ENCODE peak calls at places on chromosome 2, in eight cellular contexts. One of them, this sample, is unnamed.

GRCh38 chr2:96247896-96248295 is 17.9 kb downstream of the TMEM127 start:
- DNase-seq in PC-3: no peak
- DNase-seq in AML-193: no peak
- DNase-seq in mesothelial cell of epicardium: no peak
- DNase-seq in H4: no peak
- DNase-seq in naive B cell: no peak
- DNase-seq in D341Med: no peak
- DNase-seq in NCI-H460: no peak
- DNase-seq in this sample: no peak

GRCh38 chr2:61753512-61753911 is 100.3 kb downstream of the FAM161A start:
- DNase-seq in AML-193: no peak
- DNase-seq in NCI-H460: no peak
- DNase-seq in mesothelial cell of epicardium: no peak
- DNase-seq in naive B cell: no peak
- DNase-seq in H4: no peak
- DNase-seq in D341Med: no peak
- DNase-seq in PC-3: no peak
- DNase-seq in this sample: no peak

GRCh38 chr2:169118060-169118459 is 48.7 kb downstream of the DHRS9 start:
- DNase-seq in NCI-H460: no peak
- DNase-seq in AML-193: no peak
- DNase-seq in PC-3: no peak
- DNase-seq in D341Med: no peak
- DNase-seq in naive B cell: no peak
- DNase-seq in H4: no peak
- DNase-seq in mesothelial cell of epicardium: no peak
- DNase-seq in this sample: no peak

GRCh38 chr2:13714466-13714865 is 918.1 kb upstream of the LRATD1 start:
- DNase-seq in NCI-H460: no peak
- DNase-seq in AML-193: no peak
- DNase-seq in D341Med: no peak
- DNase-seq in mesothelial cell of epicardium: no peak
- DNase-seq in PC-3: no peak
- DNase-seq in naive B cell: no peak
- DNase-seq in H4: no peak
- DNase-seq in this sample: no peak

GRCh38 chr2:212777020-212777491 is 238.5 kb upstream of the ERBB4 start:
- DNase-seq in D341Med: peak; percentile 29
- DNase-seq in AML-193: peak; percentile 48
- DNase-seq in PC-3: peak; percentile 77
- DNase-seq in naive B cell: peak; percentile 18
- DNase-seq in mesothelial cell of epicardium: no peak
- DNase-seq in H4: peak; percentile 9
- DNase-seq in NCI-H460: peak; percentile 32
- DNase-seq in this sample: peak; percentile 61

GRCh38 chr2:16508061-16508851 is 157.4 kb downstream of the CYRIA start:
- DNase-seq in H4: no peak
- DNase-seq in D341Med: peak; percentile 91
- DNase-seq in naive B cell: no peak
- DNase-seq in NCI-H460: peak; percentile 33
- DNase-seq in PC-3: peak; percentile 28
- DNase-seq in AML-193: no peak
- DNase-seq in mesothelial cell of epicardium: peak; percentile 60
- DNase-seq in this sample: no peak

GRCh38 chr2:70855679-70856078 is 20.1 kb upstream of the CD207 start:
- DNase-seq in mesothelial cell of epicardium: no peak
- DNase-seq in AML-193: no peak
- DNase-seq in H4: peak; percentile 89
- DNase-seq in D341Med: no peak
- DNase-seq in naive B cell: no peak
- DNase-seq in NCI-H460: no peak
- DNase-seq in PC-3: no peak
- DNase-seq in this sample: peak; percentile 50

GRCh38 chr2:24121469-24121868 is 1.7 kb downstream of the PFN4 start:
- DNase-seq in PC-3: no peak
- DNase-seq in AML-193: no peak
- DNase-seq in naive B cell: no peak
- DNase-seq in H4: no peak
- DNase-seq in mesothelial cell of epicardium: no peak
- DNase-seq in D341Med: no peak
- DNase-seq in NCI-H460: no peak
- DNase-seq in this sample: no peak

GRCh38 chr2:237223208-237223861 is 137.6 kb downstream of the COPS8 start:
- DNase-seq in AML-193: no peak
- DNase-seq in D341Med: no peak
- DNase-seq in NCI-H460: no peak
- DNase-seq in H4: peak; percentile 92
- DNase-seq in PC-3: peak; percentile 67
- DNase-seq in mesothelial cell of epicardium: no peak
- DNase-seq in naive B cell: no peak
- DNase-seq in this sample: peak; percentile 94

GRCh38 chr2:199405241-199405640 is 52.5 kb downstream of the SATB2 start:
- DNase-seq in naive B cell: no peak
- DNase-seq in H4: peak; percentile 7
- DNase-seq in NCI-H460: peak; percentile 20
- DNase-seq in D341Med: no peak
- DNase-seq in mesothelial cell of epicardium: no peak
- DNase-seq in PC-3: peak; percentile 18
- DNase-seq in AML-193: peak; percentile 28
- DNase-seq in this sample: peak; percentile 29

GRCh38 chr2:30185175-30185574 is 38.4 kb downstream of the YPEL5 start:
- DNase-seq in mesothelial cell of epicardium: no peak
- DNase-seq in D341Med: no peak
- DNase-seq in NCI-H460: no peak
- DNase-seq in H4: no peak
- DNase-seq in naive B cell: no peak
- DNase-seq in AML-193: peak; percentile 12
- DNase-seq in PC-3: no peak
- DNase-seq in this sample: peak; percentile 96

GRCh38 chr2:219573166-219573565 is 1.1 kb downstream of the INHA start:
- DNase-seq in NCI-H460: no peak
- DNase-seq in naive B cell: no peak
- DNase-seq in AML-193: no peak
- DNase-seq in H4: no peak
- DNase-seq in D341Med: no peak
- DNase-seq in PC-3: no peak
- DNase-seq in mesothelial cell of epicardium: no peak
- DNase-seq in this sample: no peak

GRCh38 chr2:134189009-134189717 is 64.7 kb upstream of the MGAT5 start:
- DNase-seq in mesothelial cell of epicardium: no peak
- DNase-seq in PC-3: peak; percentile 93
- DNase-seq in naive B cell: no peak
- DNase-seq in D341Med: no peak
- DNase-seq in NCI-H460: no peak
- DNase-seq in H4: peak; percentile 75
- DNase-seq in AML-193: no peak
- DNase-seq in this sample: peak; percentile 94

GRCh38 chr2:53561155-53561554 is 206.4 kb upstream of the CHAC2 start:
- DNase-seq in mesothelial cell of epicardium: no peak
- DNase-seq in PC-3: no peak
- DNase-seq in naive B cell: no peak
- DNase-seq in NCI-H460: no peak
- DNase-seq in H4: no peak
- DNase-seq in D341Med: no peak
- DNase-seq in AML-193: no peak
- DNase-seq in this sample: no peak

GRCh38 chr2:168884990-168885389 is 5.2 kb downstream of the SPC25 start:
- DNase-seq in mesothelial cell of epicardium: no peak
- DNase-seq in AML-193: no peak
- DNase-seq in PC-3: peak; percentile 71
- DNase-seq in naive B cell: no peak
- DNase-seq in NCI-H460: no peak
- DNase-seq in H4: no peak
- DNase-seq in D341Med: no peak
- DNase-seq in this sample: peak; percentile 3

GRCh38 chr2:239789711-239790110 is 235.4 kb downstream of the NDUFA10 start:
- DNase-seq in PC-3: no peak
- DNase-seq in mesothelial cell of epicardium: no peak
- DNase-seq in NCI-H460: no peak
- DNase-seq in naive B cell: no peak
- DNase-seq in H4: no peak
- DNase-seq in D341Med: peak; percentile 3
- DNase-seq in AML-193: no peak
- DNase-seq in this sample: no peak

GRCh38 chr2:98453531-98453930 is 8.9 kb downstream of the INPP4A start:
- DNase-seq in mesothelial cell of epicardium: no peak
- DNase-seq in H4: no peak
- DNase-seq in naive B cell: no peak
- DNase-seq in NCI-H460: no peak
- DNase-seq in AML-193: no peak
- DNase-seq in PC-3: no peak
- DNase-seq in D341Med: no peak
- DNase-seq in this sample: no peak